ENCODE peak calls at places on chromosomes 4 and X, in five cellular contexts. One of them, this sample, is unnamed.
A peak's percentile ranks its signal among the peaks of the same experiment; 100 is the strongest.

GRCh38 chr4:36230523-36230922 is 13.8 kb downstream of the ARAP2 start:
- DNase-seq in SK-N-SH: no peak
- DNase-seq in IMR-90: no peak
- DNase-seq in A549: no peak
- DNase-seq in breast epithelium: no peak
- DNase-seq in this sample: no peak

GRCh38 chr4:26238782-26239647 is 81.8 kb upstream of the RBPJ start:
- DNase-seq in A549: no peak
- DNase-seq in IMR-90: peak; percentile 75
- DNase-seq in breast epithelium: no peak
- DNase-seq in SK-N-SH: no peak
- DNase-seq in this sample: no peak

GRCh38 chr4:147539959-147540358 is 59.1 kb downstream of the EDNRA start:
- DNase-seq in A549: no peak
- DNase-seq in IMR-90: no peak
- DNase-seq in SK-N-SH: no peak
- DNase-seq in breast epithelium: no peak
- DNase-seq in this sample: no peak

GRCh38 chr4:182741054-182741453 is 176.1 kb downstream of the DCTD start:
- DNase-seq in IMR-90: no peak
- DNase-seq in A549: no peak
- DNase-seq in SK-N-SH: no peak
- DNase-seq in breast epithelium: no peak
- DNase-seq in this sample: no peak

GRCh38 chrX:155071694-155072215 is 447 bp downstream of the BRCC3 start:
- DNase-seq in breast epithelium: no peak
- DNase-seq in IMR-90: no peak
- DNase-seq in SK-N-SH: no peak
- DNase-seq in A549: no peak
- DNase-seq in this sample: no peak

GRCh38 chrX:152892999-152893605 is 4.8 kb upstream of the ZNF185 start:
- DNase-seq in IMR-90: no peak
- DNase-seq in SK-N-SH: no peak
- DNase-seq in A549: no peak
- DNase-seq in breast epithelium: no peak
- DNase-seq in this sample: no peak

GRCh38 chr4:10100734-10101216 is 15.8 kb downstream of the WDR1 start:
- DNase-seq in breast epithelium: no peak
- DNase-seq in SK-N-SH: no peak
- DNase-seq in A549: no peak
- DNase-seq in IMR-90: no peak
- DNase-seq in this sample: no peak

GRCh38 chr4:17065821-17066220 is 167.4 kb upstream of the LDB2 start:
- DNase-seq in A549: no peak
- DNase-seq in IMR-90: no peak
- DNase-seq in breast epithelium: no peak
- DNase-seq in SK-N-SH: no peak
- DNase-seq in this sample: no peak

GRCh38 chr4:154527308-154527707 is 22.9 kb downstream of the PLRG1 start:
- DNase-seq in IMR-90: no peak
- DNase-seq in A549: no peak
- DNase-seq in breast epithelium: no peak
- DNase-seq in SK-N-SH: no peak
- DNase-seq in this sample: no peak

GRCh38 chr4:150600821-150601445 is 19.0 kb downstream of the MAB21L2 start:
- DNase-seq in breast epithelium: no peak
- DNase-seq in SK-N-SH: no peak
- DNase-seq in A549: no peak
- DNase-seq in IMR-90: no peak
- DNase-seq in this sample: no peak

GRCh38 chr4:173346074-173346473 is 11.9 kb upstream of the HMGB2 start:
- DNase-seq in breast epithelium: no peak
- DNase-seq in A549: no peak
- DNase-seq in SK-N-SH: no peak
- DNase-seq in IMR-90: peak; percentile 47
- DNase-seq in this sample: peak; percentile 23

GRCh38 chr4:107366900-107367299 is 330.8 kb upstream of the DKK2 start:
- DNase-seq in SK-N-SH: no peak
- DNase-seq in IMR-90: no peak
- DNase-seq in A549: no peak
- DNase-seq in breast epithelium: no peak
- DNase-seq in this sample: peak; percentile 48

GRCh38 chr4:184475096-184475461 is 729 bp upstream of the IRF2 start:
- DNase-seq in breast epithelium: no peak
- DNase-seq in A549: peak; percentile 27
- DNase-seq in SK-N-SH: peak; percentile 61
- DNase-seq in IMR-90: peak; percentile 35
- DNase-seq in this sample: no peak

GRCh38 chrX:111857534-111857933 is 18.4 kb upstream of the TRPC5OS start:
- DNase-seq in IMR-90: no peak
- DNase-seq in A549: no peak
- DNase-seq in SK-N-SH: no peak
- DNase-seq in breast epithelium: no peak
- DNase-seq in this sample: no peak

GRCh38 chr4:83731609-83732008 is 195.7 kb downstream of the GPAT3 start:
- DNase-seq in IMR-90: no peak
- DNase-seq in breast epithelium: no peak
- DNase-seq in A549: peak; percentile 23
- DNase-seq in SK-N-SH: no peak
- DNase-seq in this sample: no peak

GRCh38 chr4:2570551-2571222 is 34.2 kb downstream of the FAM193A start:
- DNase-seq in SK-N-SH: no peak
- DNase-seq in IMR-90: no peak
- DNase-seq in breast epithelium: no peak
- DNase-seq in A549: no peak
- DNase-seq in this sample: no peak

GRCh38 chrX:276588-277171 is 4.5 kb upstream of the PLCXD1 start:
- DNase-seq in breast epithelium: peak; percentile 84
- DNase-seq in A549: peak; percentile 58
- DNase-seq in IMR-90: peak; percentile 76
- DNase-seq in SK-N-SH: peak; percentile 62
- DNase-seq in this sample: peak; percentile 27

GRCh38 chr4:113043591-113043990 is 5.9 kb upstream of the ANK2 start:
- DNase-seq in SK-N-SH: no peak
- DNase-seq in IMR-90: no peak
- DNase-seq in breast epithelium: no peak
- DNase-seq in A549: no peak
- DNase-seq in this sample: no peak

GRCh38 chrX:113868169-113868568 is 715.7 kb upstream of the HTR2C start:
- DNase-seq in breast epithelium: no peak
- DNase-seq in SK-N-SH: peak; percentile 4
- DNase-seq in IMR-90: no peak
- DNase-seq in A549: no peak
- DNase-seq in this sample: no peak

GRCh38 chrX:46574941-46575381 is 1.4 kb downstream of the CHST7 start:
- DNase-seq in IMR-90: no peak
- DNase-seq in A549: no peak
- DNase-seq in SK-N-SH: peak; percentile 41
- DNase-seq in breast epithelium: no peak
- DNase-seq in this sample: no peak

GRCh38 chr4:5790546-5790857 is 79.5 kb downstream of the EVC start:
- DNase-seq in breast epithelium: no peak
- DNase-seq in IMR-90: no peak
- DNase-seq in A549: no peak
- DNase-seq in SK-N-SH: no peak
- DNase-seq in this sample: no peak
- TF ChIP-seq CTCF in breast epithelium: no peak
- TF ChIP-seq CTCF in IMR-90: no peak
- TF ChIP-seq CTCF in A549: peak; percentile 3
- TF ChIP-seq CTCF in SK-N-SH: no peak
- TF ChIP-seq CTCF in this sample: no peak

GRCh38 chr4:122313001-122313400 is 65.8 kb upstream of the ADAD1 start:
- DNase-seq in SK-N-SH: no peak
- DNase-seq in A549: no peak
- DNase-seq in breast epithelium: no peak
- DNase-seq in IMR-90: no peak
- DNase-seq in this sample: no peak
- H3K27ac ChIP-seq in SK-N-SH: no peak overlapping the region
- H3K27ac ChIP-seq in A549: no peak overlapping the region
- H3K27ac ChIP-seq in breast epithelium: no peak overlapping the region
- H3K27ac ChIP-seq in IMR-90: no peak overlapping the region
- H3K27ac ChIP-seq in this sample: no peak overlapping the region

GRCh38 chrX:1485033-1485432 is 32.3 kb upstream of the ASMTL start:
- DNase-seq in IMR-90: no peak
- DNase-seq in breast epithelium: no peak
- DNase-seq in A549: no peak
- DNase-seq in SK-N-SH: no peak
- DNase-seq in this sample: no peak
- H3K4me1 ChIP-seq in IMR-90: no peaks in the 10 kb centered on the region
- H3K4me1 ChIP-seq in breast epithelium: no peaks in the 10 kb centered on the region
- H3K4me1 ChIP-seq in A549: peaks cover 14% of the 10 kb centered on the region
- H3K4me1 ChIP-seq in SK-N-SH: no peaks in the 10 kb centered on the region
- H3K4me1 ChIP-seq in this sample: no peaks in the 10 kb centered on the region

GRCh38 chr4:123304151-123305021 is 92.2 kb upstream of the SPRY1 start:
- DNase-seq in A549: no peak
- DNase-seq in IMR-90: no peak
- DNase-seq in SK-N-SH: no peak
- DNase-seq in breast epithelium: no peak
- DNase-seq in this sample: no peak

GRCh38 chr4:123305746-123306145 is 90.8 kb upstream of the SPRY1 start:
- DNase-seq in breast epithelium: no peak
- DNase-seq in A549: no peak
- DNase-seq in IMR-90: no peak
- DNase-seq in SK-N-SH: no peak
- DNase-seq in this sample: no peak

GRCh38 chr4:123312951-123313592 is 83.5 kb upstream of the SPRY1 start:
- DNase-seq in SK-N-SH: no peak
- DNase-seq in IMR-90: no peak
- DNase-seq in breast epithelium: no peak
- DNase-seq in A549: no peak
- DNase-seq in this sample: no peak

DNA sequence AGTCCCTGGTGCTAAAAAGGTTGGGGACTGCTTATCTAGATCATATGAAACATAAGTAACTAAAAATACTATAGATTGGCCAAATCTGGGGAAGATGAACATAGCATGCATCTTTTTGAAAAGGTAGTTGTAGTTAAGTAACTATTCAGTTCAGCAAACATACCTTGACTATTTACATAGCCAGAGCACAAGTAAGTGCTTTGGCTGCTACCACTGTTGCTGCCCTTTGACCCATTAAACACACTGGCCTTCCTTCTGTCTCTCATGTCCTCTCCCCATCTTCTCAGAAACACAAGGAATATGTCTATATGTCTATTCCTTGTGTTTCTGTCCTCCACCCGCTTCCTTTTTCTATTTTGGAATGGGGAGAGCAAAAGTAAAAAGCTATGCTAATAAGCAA is 87.9 kb upstream of the SPRY1 start:
- DNase-seq in breast epithelium: no peak
- DNase-seq in A549: no peak
- DNase-seq in SK-N-SH: no peak
- DNase-seq in IMR-90: no peak
- DNase-seq in this sample: no peak
- TF ChIP-seq CTCF in breast epithelium: no peak
- TF ChIP-seq CTCF in A549: no peak
- TF ChIP-seq CTCF in SK-N-SH: no peak
- TF ChIP-seq CTCF in IMR-90: no peak
- TF ChIP-seq CTCF in this sample: no peak

DNA sequence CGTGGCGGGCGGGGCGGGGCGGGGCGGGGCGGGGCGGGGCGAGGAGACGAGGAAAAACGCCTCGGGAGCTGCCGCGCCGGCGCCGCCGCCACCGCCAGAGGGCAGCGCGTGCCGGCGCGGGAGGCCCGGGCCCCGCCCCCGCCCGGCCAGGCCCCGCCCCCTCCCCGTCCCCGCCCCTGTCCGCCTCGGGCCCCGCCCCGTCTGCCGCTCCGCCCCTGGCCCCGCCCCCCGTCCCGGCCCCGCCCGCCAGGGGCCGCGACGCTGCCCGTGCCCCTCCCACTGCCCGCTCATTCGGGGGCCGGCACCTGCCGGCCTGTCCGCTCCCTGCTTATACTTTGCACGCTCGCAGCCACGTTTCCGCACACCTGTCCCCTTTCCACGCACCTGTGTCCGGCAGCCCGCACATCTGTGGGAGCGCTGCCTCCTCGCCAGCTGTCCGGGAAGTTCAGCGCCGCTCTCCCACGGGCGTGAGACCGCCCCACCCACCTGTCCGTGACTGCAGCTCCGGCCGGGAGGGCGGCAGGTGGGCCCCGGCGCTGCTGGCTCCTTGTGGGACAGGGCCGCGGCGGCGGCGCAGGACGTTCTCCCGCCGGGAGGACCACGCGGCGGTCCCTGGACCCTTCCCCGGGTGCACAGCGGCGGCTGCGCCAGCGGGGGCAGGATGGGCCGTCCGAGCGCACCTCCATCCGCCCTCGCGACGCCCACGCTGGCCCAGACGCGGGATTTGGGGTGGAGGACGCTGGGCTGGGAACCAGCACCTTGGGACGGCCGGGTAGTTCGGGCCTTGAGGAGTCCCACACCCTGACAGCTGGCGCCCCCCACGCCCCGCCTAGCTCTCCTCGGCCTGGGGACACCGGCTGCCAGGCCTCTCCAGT is 1.5 kb upstream of the FGFRL1 start:
- DNase-seq in A549: peak; percentile 49
- DNase-seq in SK-N-SH: peak; percentile 97
- DNase-seq in breast epithelium: peak; percentile 74
- DNase-seq in IMR-90: peak; percentile 36
- DNase-seq in this sample: no peak
- H3K27ac ChIP-seq in A549: peak overlapping the region; percentile 77
- H3K27ac ChIP-seq in SK-N-SH: no peak overlapping the region
- H3K27ac ChIP-seq in breast epithelium: peak overlapping the region; percentile 85
- H3K27ac ChIP-seq in IMR-90: no peak overlapping the region
- H3K27ac ChIP-seq in this sample: peak overlapping the region; percentile 24

GRCh38 chr4:152011469-152011868 is 250.7 kb upstream of the GATB start:
- DNase-seq in IMR-90: no peak
- DNase-seq in SK-N-SH: no peak
- DNase-seq in A549: no peak
- DNase-seq in breast epithelium: no peak
- DNase-seq in this sample: no peak

GRCh38 chr4:152007108-152007507 is 246.3 kb upstream of the GATB start:
- DNase-seq in breast epithelium: no peak
- DNase-seq in SK-N-SH: no peak
- DNase-seq in A549: no peak
- DNase-seq in IMR-90: no peak
- DNase-seq in this sample: no peak

GRCh38 chr4:152009046-152009445 is 248.2 kb upstream of the GATB start:
- DNase-seq in SK-N-SH: no peak
- DNase-seq in IMR-90: no peak
- DNase-seq in A549: no peak
- DNase-seq in breast epithelium: no peak
- DNase-seq in this sample: no peak

GRCh38 chr4:152014280-152014679 is 253.5 kb upstream of the GATB start:
- DNase-seq in SK-N-SH: no peak
- DNase-seq in A549: no peak
- DNase-seq in IMR-90: no peak
- DNase-seq in breast epithelium: no peak
- DNase-seq in this sample: no peak

DNA sequence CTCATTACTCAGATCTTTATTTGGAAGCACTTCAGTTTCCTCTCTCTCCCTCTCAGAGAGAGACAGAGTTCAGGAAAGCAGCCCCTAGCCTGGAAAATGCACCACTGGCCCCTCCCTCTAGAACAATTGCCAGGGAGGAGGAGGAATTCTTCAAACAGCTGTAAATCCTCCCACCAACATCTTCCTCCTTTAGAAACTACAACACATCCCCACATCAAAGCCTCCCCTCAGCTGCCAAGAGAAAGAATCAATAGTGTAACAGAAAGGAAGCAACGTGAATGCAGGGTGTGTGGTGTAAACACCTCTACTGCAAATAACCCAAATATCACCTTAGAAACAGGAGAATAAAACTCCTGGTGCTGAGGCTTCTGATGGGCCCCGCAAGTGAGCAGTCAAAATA is 249.9 kb upstream of the GATB start:
- DNase-seq in IMR-90: no peak
- DNase-seq in breast epithelium: no peak
- DNase-seq in SK-N-SH: no peak
- DNase-seq in A549: no peak
- DNase-seq in this sample: no peak
- H3K4me1 ChIP-seq in IMR-90: no peaks in the 10 kb centered on the region
- H3K4me1 ChIP-seq in breast epithelium: no peaks in the 10 kb centered on the region
- H3K4me1 ChIP-seq in SK-N-SH: no peaks in the 10 kb centered on the region
- H3K4me1 ChIP-seq in A549: no peaks in the 10 kb centered on the region
- H3K4me1 ChIP-seq in this sample: no peaks in the 10 kb centered on the region

This sample was measured in foreskin keratinocyte.